ENCODE peak calls at places on chromosomes 3 and 15, in five cellular contexts. U is ELR, T is GOT3, Y is pancreas, A is cardiac muscle cell. H is an unnamed sample.
A peak's percentile ranks its signal among the peaks of the same experiment; 100 is the strongest.

GRCh38 chr3:150589759-150590158 is 13.4 kb upstream of the SELENOT start:
- DNase-seq in U (peak; percentile 33), T (no peak), Y (no peak), A (no peak), H (no peak)

GRCh38 chr3:136444581-136444980 is 194.4 kb downstream of the PCCB start:
- DNase-seq in U (no peak), T (no peak), Y (no peak), A (peak; percentile 31), H (peak; percentile 9)

GRCh38 chr3:13161771-13162535 is 88.7 kb upstream of the IQSEC1 start:
- DNase-seq in U (no peak), T (no peak), Y (no peak), A (no peak), H (no peak)

GRCh38 chr3:45100998-45101407 is 45.2 kb downstream of the CDCP1 start:
- DNase-seq in U (peak; percentile 30), T (no peak), Y (no peak), A (peak; percentile 79), H (peak; percentile 35)

GRCh38 chr3:133996251-133996661 is 33.5 kb downstream of the SLCO2A1 start:
- DNase-seq in U (no peak), T (no peak), Y (no peak), A (no peak), H (no peak)

GRCh38 chr3:196169836-196170240 is 41.4 kb downstream of the ZDHHC19 start:
- DNase-seq in U (no peak), T (no peak), Y (no peak), A (no peak), H (no peak)

GRCh38 chr3:119913021-119913420 is 131.1 kb downstream of the NR1I2 start:
- DNase-seq in U (peak; percentile 51), T (no peak), Y (no peak), A (peak; percentile 8), H (no peak)

GRCh38 chr3:117409701-117410459 is 700.3 kb downstream of the TUSC7 start:
- DNase-seq in U (no peak), T (no peak), Y (no peak), A (no peak), H (no peak)

GRCh38 chr15:85689729-85690128 is 105.0 kb downstream of the KLHL25 start:
- DNase-seq in U (no peak), T (no peak), Y (no peak), A (peak; percentile 82), H (no peak)

GRCh38 chr3:65146149-65146548 is 458.3 kb upstream of the ADAMTS9 start:
- DNase-seq in U (no peak), T (no peak), Y (no peak), A (no peak), H (peak; percentile 93)

GRCh38 chr3:135736740-135737139 is 228.8 kb upstream of the PPP2R3A start:
- DNase-seq in U (peak; percentile 75), T (no peak), Y (no peak), A (no peak), H (no peak)

GRCh38 chr3:183587337-183587736 is 31.8 kb upstream of the KLHL6 start:
- DNase-seq in U (no peak), T (no peak), Y (no peak), A (no peak), H (no peak)

GRCh38 chr15:67101981-67102929 is 36.9 kb downstream of the SMAD3 start:
- DNase-seq in U (peak; percentile 78), T (no peak), Y (no peak), A (peak; percentile 65), H (no peak)

GRCh38 chr3:11167590-11167989 is 13.3 kb downstream of the HRH1 start:
- DNase-seq in U (no peak), T (no peak), Y (no peak), A (no peak), H (no peak)

GRCh38 chr15:71761649-71762048 is 48.7 kb upstream of the NR2E3 start:
- DNase-seq in U (peak; percentile 97), T (no peak), Y (no peak), A (peak; percentile 75), H (peak; percentile 96)

GRCh38 chr3:153385343-153385742 is 223.3 kb downstream of the RAP2B start:
- DNase-seq in U (no peak), T (no peak), Y (no peak), A (no peak), H (no peak)

GRCh38 chr15:38316311-38316710 is 63.7 kb downstream of the SPRED1 start:
- DNase-seq in U (no peak), T (no peak), Y (no peak), A (no peak), H (no peak)

GRCh38 chr15:36888018-36888992 is 212.0 kb downstream of the MEIS2 start:
- DNase-seq in U (peak; percentile 27), T (no peak), Y (peak; percentile 22), A (peak; percentile 66), H (peak; percentile 71)

GRCh38 chr3:144142151-144142855 is 170.7 kb downstream of the DIPK2A start:
- DNase-seq in U (peak; percentile 26), T (no peak), Y (no peak), A (peak; percentile 41), H (no peak)

GRCh38 chr15:62845239-62846126 is 197.1 kb upstream of the TPM1 start:
- DNase-seq in U (peak; percentile 87), T (no peak), Y (no peak), A (no peak), H (peak; percentile 83)

GRCh38 chr15:62895139-62895866 is 147.2 kb upstream of the TPM1 start:
- DNase-seq in U (peak; percentile 85), T (no peak), Y (no peak), A (peak; percentile 67), H (peak; percentile 55)

GRCh38 chr3:138863776-138864113 is 29.0 kb upstream of the PIK3CB start:
- DNase-seq in U (no peak), T (no peak), Y (no peak), A (no peak), H (no peak)

GRCh38 chr3:43203022-43203421 is 83.3 kb upstream of the SNRK start:
- DNase-seq in U (no peak), T (no peak), Y (no peak), A (peak; percentile 36), H (no peak)

GRCh38 chr15:92921215-92922131 is 21.3 kb downstream of the CHD2 start:
- DNase-seq in U (peak; percentile 83), T (no peak), Y (no peak), A (no peak), H (peak; percentile 67)

H was measured in NCI-H226.